ENCODE peak calls at places on chromosomes 7 and 10, in eight cellular contexts. T is heart right ventricle, O is dorsolateral prefrontal cortex, J is psoas muscle, G is cardiac muscle cell, Q is A549, C is AG04450, F is pancreas. V is an unnamed sample.

GRCh38 chr10:126234630-126235029 is 153.6 kb downstream of the ADAM12 start:
- DNase-seq in Q (no peak), O (no peak), T (no peak), J (no peak), C (no peak), G (no peak), F (no peak), V (no peak)

GRCh38 chr7:31744294-31744874 is 57.4 kb downstream of the PPP1R17 start:
- DNase-seq in T (peak), J (peak), G (peak), C (peak), Q (peak), O (peak), F (no peak), V (peak)

GRCh38 chr7:90896458-90896857 is 300.3 kb downstream of the CDK14 start:
- DNase-seq in F (no peak), O (no peak), G (no peak), Q (no peak), C (no peak), T (no peak), J (no peak), V (no peak)

GRCh38 chr7:19284596-19285300 is 139.5 kb upstream of the FERD3L start:
- DNase-seq in O (no peak), Q (no peak), C (no peak), G (peak), F (no peak), T (no peak), J (no peak), V (no peak)

GRCh38 chr7:108330237-108330636 is 126.0 kb downstream of the NRCAM start:
- DNase-seq in C (no peak), Q (no peak), F (no peak), T (no peak), J (no peak), O (no peak), G (no peak), V (no peak)

GRCh38 chr10:133590226-133590969 is 25.0 kb upstream of the SYCE1 start:
- DNase-seq in J (no peak), Q (no peak), F (no peak), O (no peak), G (no peak), T (no peak), C (no peak), V (no peak)

GRCh38 chr10:70565556-70566514 is 36.7 kb downstream of the PRF1 start:
- DNase-seq in F (no peak), T (no peak), C (no peak), Q (no peak), J (no peak), G (no peak), O (no peak), V (no peak)

GRCh38 chr7:15891151-15891842 is 204.8 kb upstream of the MEOX2 start:
- DNase-seq in J (no peak), O (no peak), T (no peak), G (peak), Q (no peak), C (no peak), F (no peak), V (no peak)

GRCh38 chr7:132102426-132102825 is 473.8 kb downstream of the PLXNA4 start:
- DNase-seq in O (no peak), T (no peak), G (no peak), Q (no peak), F (no peak), C (no peak), J (no peak), V (no peak)

GRCh38 chr7:33494473-33494872 is 365.1 kb downstream of the BBS9 start:
- DNase-seq in T (no peak), O (no peak), G (no peak), Q (no peak), C (no peak), F (no peak), J (no peak), V (no peak)

GRCh38 chr7:71131256-71131752 is 640 bp upstream of the GALNT17 start:
- DNase-seq in C (no peak), Q (no peak), J (no peak), O (peak), F (peak), T (peak), G (peak), V (peak)
- H3K27ac ChIP-seq in C (no peak), Q (no peak), J (peak), O (peak), F (peak), T (peak), G (no peak), V (no peak)

GRCh38 chr10:79435271-79436065 is 10.0 kb downstream of the ZCCHC24 start:
- DNase-seq in F (no peak), Q (no peak), C (no peak), J (peak), T (peak), G (peak), O (no peak), V (no peak)

GRCh38 chr10:79431891-79432831 is 13.3 kb downstream of the ZCCHC24 start:
- DNase-seq in T (no peak), J (peak), C (no peak), F (no peak), O (no peak), G (peak), Q (no peak), V (no peak)

GRCh38 chr10:79434223-79434687 is 11.2 kb downstream of the ZCCHC24 start:
- DNase-seq in O (no peak), J (no peak), T (no peak), F (no peak), C (no peak), Q (no peak), G (peak), V (no peak)

GRCh38 chr10:79434816-79435215 is 10.6 kb downstream of the ZCCHC24 start:
- DNase-seq in T (no peak), Q (no peak), O (no peak), F (no peak), G (peak), J (peak), C (no peak), V (no peak)

GRCh38 chr10:79433324-79434222 is 11.9 kb downstream of the ZCCHC24 start:
- DNase-seq in F (no peak), O (no peak), G (no peak), J (no peak), C (no peak), T (no peak), Q (no peak), V (no peak)
- H3K4me3 ChIP-seq in F (no peak), O (no peak), G (no peak), J (no peak), C (no peak), T (no peak), Q (no peak), V (no peak)

DNA sequence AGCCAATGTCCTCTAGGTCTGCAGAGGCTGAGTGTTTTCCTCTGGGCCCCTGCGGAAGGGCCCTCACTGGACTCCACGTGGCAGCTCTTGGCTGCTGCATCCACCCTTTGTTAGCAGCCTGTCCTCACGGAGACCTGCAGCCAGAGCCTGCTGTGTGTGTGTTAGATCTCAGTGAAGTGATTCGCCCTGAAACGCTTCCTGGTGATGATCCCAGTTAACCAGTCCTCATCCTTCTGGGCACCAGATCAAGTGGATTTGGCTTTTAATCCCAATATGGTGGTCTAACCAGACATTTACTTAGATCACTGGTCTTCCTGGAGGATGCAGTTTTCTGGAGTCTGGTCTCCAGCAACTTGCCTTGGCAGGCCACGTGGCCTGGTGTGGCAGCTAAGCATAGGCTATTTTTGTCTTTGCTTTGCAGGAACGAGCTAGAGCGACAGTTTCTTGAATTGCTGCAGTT is 39.5 kb upstream of the GJD4 start:
- DNase-seq in G (peak), C (no peak), F (no peak), O (peak), Q (no peak), T (peak), J (no peak), V (no peak)
- H3K27ac ChIP-seq in G (peak), C (peak), F (no peak), O (peak), Q (no peak), T (peak), J (peak), V (no peak)

DNA sequence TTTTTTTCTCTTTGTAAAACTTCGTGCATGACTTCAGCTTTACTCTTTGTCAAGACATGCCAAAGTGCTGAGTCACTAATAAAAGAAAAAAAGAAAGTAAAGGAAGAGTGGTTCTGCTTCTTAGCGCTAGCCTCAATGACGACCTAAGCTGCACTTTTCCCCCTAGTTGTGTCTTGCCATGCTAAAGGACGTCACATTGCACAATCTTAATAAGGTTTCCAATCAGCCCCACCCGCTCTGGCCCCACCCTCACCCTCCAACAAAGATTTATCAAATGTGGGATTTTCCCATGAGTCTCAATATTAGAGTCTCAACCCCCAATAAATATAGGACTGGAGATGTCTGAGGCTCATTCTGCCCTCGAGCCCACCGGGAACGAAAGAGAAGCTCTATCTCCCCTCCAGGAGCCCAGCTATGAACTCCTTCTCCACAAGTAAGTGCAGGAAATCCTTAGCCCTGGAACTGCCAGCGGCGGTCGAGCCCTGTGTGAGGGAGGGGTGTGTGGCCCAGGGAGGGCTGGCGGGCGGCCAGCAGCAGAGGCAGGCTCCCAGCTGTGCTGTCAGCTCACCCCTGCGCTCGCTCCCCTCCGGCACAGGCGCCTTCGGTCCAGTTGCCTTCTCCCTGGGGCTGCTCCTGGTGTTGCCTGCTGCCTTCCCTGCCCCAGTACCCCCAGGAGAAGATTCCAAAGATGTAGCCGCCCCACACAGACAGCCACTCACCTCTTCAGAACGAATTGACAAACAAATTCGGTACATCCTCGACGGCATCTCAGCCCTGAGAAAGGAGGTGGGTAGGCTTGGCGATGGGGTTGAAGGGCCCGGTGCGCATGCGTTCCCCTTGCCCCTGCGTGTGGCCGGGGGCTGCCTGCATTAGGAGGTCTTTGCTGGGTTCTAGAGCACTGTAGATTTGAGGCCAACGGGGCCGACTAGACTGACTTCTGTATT is at the start of gene IL6:
- DNase-seq in O (peak), G (peak), C (peak), F (peak), J (peak), T (peak), Q (no peak), V (no peak)
- H3K4me3 ChIP-seq in O (peak), G (no peak), C (peak), F (no peak), J (peak), T (peak), Q (peak), V (peak)

GRCh38 chr7:11831383-11831726 is 643 bp downstream of the THSD7A start:
- DNase-seq in O (no peak), Q (no peak), T (no peak), C (no peak), J (no peak), G (peak), F (no peak), V (no peak)
- H3K27ac ChIP-seq in O (peak), Q (peak), T (peak), C (no peak), J (no peak), G (no peak), F (no peak), V (no peak)

GRCh38 chr10:110219884-110220283 is 12.5 kb downstream of the MXI1 start:
- DNase-seq in O (no peak), G (no peak), T (no peak), Q (no peak), J (no peak), C (no peak), F (no peak), V (no peak)

GRCh38 chr10:110222896-110223675 is 15.7 kb downstream of the MXI1 start:
- DNase-seq in G (no peak), T (no peak), O (no peak), Q (no peak), C (no peak), F (no peak), J (no peak), V (no peak)

GRCh38 chr10:110221721-110222261 is 14.4 kb downstream of the MXI1 start:
- DNase-seq in C (peak), T (peak), Q (peak), G (peak), O (peak), F (peak), J (peak), V (peak)

GRCh38 chr10:110220383-110220782 is 13.0 kb downstream of the MXI1 start:
- DNase-seq in G (no peak), C (no peak), J (no peak), T (peak), F (no peak), Q (no peak), O (peak), V (no peak)

DNA sequence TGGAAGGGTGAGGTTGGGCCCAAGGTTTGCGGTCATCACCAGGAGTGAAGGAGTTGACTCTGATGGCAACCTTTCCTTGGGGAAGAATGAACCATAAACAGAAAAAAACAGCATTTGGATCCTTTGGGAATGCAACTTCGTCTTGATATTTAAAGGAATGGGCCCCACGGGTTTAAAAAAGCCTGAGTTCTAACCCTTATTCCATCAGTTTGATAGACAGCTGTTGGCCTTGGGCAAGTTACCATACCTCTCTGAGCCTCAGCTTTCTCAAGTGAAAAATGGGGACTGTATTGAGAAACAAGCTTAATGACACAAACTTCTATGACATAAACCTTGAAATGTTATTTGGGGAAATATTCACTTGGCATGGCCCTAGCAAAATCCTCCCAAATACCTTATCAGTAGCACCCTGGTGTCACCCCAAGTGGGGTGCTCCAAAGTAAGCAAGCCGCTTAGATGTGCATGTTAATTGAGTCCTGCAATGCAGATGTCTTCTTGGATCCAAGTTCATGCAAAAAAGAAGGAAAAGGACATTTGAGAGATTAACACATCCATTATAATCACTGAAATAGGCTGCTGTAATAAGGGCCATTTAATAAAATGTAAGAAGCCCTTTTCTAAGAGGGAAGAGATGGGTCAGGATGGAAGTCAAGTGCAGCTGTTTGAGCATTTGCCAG is 13.8 kb downstream of the MXI1 start:
- DNase-seq in C (no peak), F (no peak), T (no peak), J (no peak), O (no peak), G (no peak), Q (no peak), V (no peak)
- H3K4me3 ChIP-seq in C (peak), F (no peak), T (peak), J (peak), O (peak), G (no peak), Q (peak), V (peak)

GRCh38 chr10:88848499-88848898 is 3.1 kb downstream of the ANKRD22 start:
- DNase-seq in O (no peak), C (no peak), G (peak), T (no peak), Q (no peak), J (no peak), F (no peak), V (no peak)

GRCh38 chr10:88851706-88852105 is at the start of gene ANKRD22:
- DNase-seq in J (no peak), O (no peak), C (no peak), Q (peak), F (peak), T (no peak), G (peak), V (no peak)

GRCh38 chr10:88852327-88852726 is 683 bp upstream of the ANKRD22 start:
- DNase-seq in Q (no peak), O (no peak), F (no peak), J (no peak), C (no peak), G (no peak), T (no peak), V (no peak)

GRCh38 chr10:88849224-88849623 is 2.4 kb downstream of the ANKRD22 start:
- DNase-seq in C (no peak), O (no peak), G (peak), F (no peak), Q (no peak), T (no peak), J (no peak), V (no peak)

GRCh38 chr10:88850712-88851111 is 932 bp downstream of the ANKRD22 start:
- DNase-seq in T (no peak), C (no peak), F (no peak), J (no peak), O (no peak), Q (no peak), G (no peak), V (no peak)
- H3K27ac ChIP-seq in T (no peak), C (no peak), F (no peak), J (no peak), O (no peak), Q (no peak), G (no peak), V (no peak)

DNA sequence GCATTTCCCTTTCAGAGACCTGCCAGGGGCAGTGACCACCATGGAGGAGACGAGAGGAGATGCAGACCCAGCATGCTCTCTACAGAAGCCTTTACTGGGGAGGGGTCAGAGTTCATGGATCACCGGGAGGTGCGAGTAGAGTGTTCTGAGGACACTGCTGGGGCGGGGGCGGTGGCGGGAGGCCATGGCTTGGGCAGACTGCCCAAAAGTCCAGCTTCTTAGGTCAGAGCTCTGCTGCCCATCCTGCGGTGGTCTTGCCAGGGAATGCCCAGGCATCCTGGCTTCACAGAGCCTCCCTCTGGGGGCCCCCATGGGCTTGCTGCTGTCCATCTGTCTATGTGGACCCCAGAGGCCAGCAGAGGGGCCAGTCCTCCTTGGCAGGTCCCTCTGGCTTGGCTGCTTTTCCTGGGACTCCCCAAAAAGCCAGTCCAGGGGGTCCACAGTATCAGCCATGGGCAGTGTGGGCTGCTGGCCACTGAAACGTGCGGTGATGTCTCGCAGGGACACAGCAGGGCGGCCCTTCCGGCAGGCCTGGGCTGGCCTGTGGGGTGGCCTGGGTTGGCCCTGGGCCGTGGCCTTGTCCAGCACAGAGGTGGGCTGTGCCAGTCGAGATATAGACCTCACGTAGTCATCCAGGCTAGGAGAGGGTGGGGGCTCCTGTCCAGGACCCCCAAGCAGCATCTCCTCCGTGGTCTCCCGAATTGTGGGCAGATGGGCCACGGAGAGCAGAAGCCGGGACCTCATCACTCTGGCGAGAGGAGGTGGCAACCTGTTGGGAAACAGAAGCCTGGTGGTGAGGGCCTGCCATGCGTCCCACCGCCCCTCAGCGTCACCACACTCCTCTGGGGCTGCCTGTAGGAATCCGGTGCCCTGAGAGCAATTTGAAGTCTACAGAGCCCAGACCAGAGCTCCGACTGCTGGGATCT is 1.1 kb downstream of the DEPP1 start:
- DNase-seq in C (no peak), J (peak), G (no peak), Q (no peak), T (no peak), O (no peak), F (peak), V (no peak)
- H3K4me3 ChIP-seq in C (peak), J (peak), G (peak), Q (no peak), T (peak), O (peak), F (peak), V (peak)

V was measured in MM.1S.